ENCODE peak calls at places on chromosomes 3 and 15, in ten cellular contexts. Q, W, X, J, U, F, V, L, Y and A are unnamed samples.

GRCh38 chr3:104941785-104942184 is 424.9 kb upstream of the ALCAM start:
- DNase-seq in Q (no peak), W (no peak), X (no peak), J (no peak), U (no peak), F (no peak), V (no peak), L (no peak), Y (no peak), A (no peak)

GRCh38 chr3:71008350-71008923 is 575.1 kb downstream of the FOXP1 start:
- DNase-seq in Q (no peak), W (no peak), X (no peak), J (no peak), U (no peak), F (no peak), V (no peak), L (no peak), Y (no peak), A (no peak)

GRCh38 chr3:131502530-131503327 is at the start of gene MRPL3:
- DNase-seq in Q (peak; percentile 92), W (peak; percentile 74), X (peak; percentile 83), J (peak; percentile 90), U (peak; percentile 68), F (peak; percentile 93), V (peak; percentile 55), L (peak; percentile 89), Y (peak; percentile 73), A (peak; percentile 36)

GRCh38 chr3:89252865-89253264 is 145.4 kb downstream of the EPHA3 start:
- DNase-seq in Q (no peak), W (no peak), X (no peak), J (no peak), U (no peak), F (no peak), V (no peak), L (no peak), Y (no peak), A (no peak)

GRCh38 chr3:106440672-106441071 is 571.9 kb upstream of the CBLB start:
- DNase-seq in Q (no peak), W (no peak), X (no peak), J (no peak), U (no peak), F (no peak), V (no peak), L (no peak), Y (no peak), A (no peak)

GRCh38 chr3:51390186-51390585 is 899 bp upstream of the RBM15B start:
- DNase-seq in Q (no peak), W (no peak), X (no peak), J (no peak), U (no peak), F (no peak), V (no peak), L (no peak), Y (no peak), A (no peak)

GRCh38 chr3:66581261-66581660 is 80.4 kb upstream of the LRIG1 start:
- DNase-seq in Q (no peak), W (no peak), X (no peak), J (no peak), U (no peak), F (no peak), V (no peak), L (no peak), Y (no peak), A (no peak)

GRCh38 chr15:31471731-31472430 is 145.2 kb downstream of the KLF13 start:
- DNase-seq in Q (no peak), W (no peak), X (no peak), J (peak; percentile 14), U (peak; percentile 67), F (no peak), V (no peak), L (peak; percentile 94), Y (no peak), A (no peak)

GRCh38 chr3:191283400-191283799 is 45.8 kb upstream of the CCDC50 start:
- DNase-seq in Q (no peak), W (no peak), X (no peak), J (no peak), U (no peak), F (no peak), V (no peak), L (no peak), Y (no peak), A (no peak)

GRCh38 chr3:4508048-4508981 is 15.2 kb downstream of the ITPR1 start:
- DNase-seq in Q (no peak), W (no peak), X (no peak), J (no peak), U (no peak), F (no peak), V (no peak), L (no peak), Y (no peak), A (no peak)

GRCh38 chr3:63069780-63070540 is 194.7 kb upstream of the CADPS start:
- DNase-seq in Q (no peak), W (no peak), X (no peak), J (no peak), U (no peak), F (no peak), V (no peak), L (no peak), Y (no peak), A (no peak)

GRCh38 chr3:134877788-134878187 is 82.7 kb downstream of the EPHB1 start:
- DNase-seq in Q (no peak), W (no peak), X (no peak), J (no peak), U (no peak), F (no peak), V (no peak), L (no peak), Y (no peak), A (no peak)

GRCh38 chr15:48966595-48967301 is 3.0 kb upstream of the SHC4 start:
- DNase-seq in Q (peak; percentile 28), W (no peak), X (no peak), J (no peak), U (peak; percentile 88), F (no peak), V (no peak), L (peak; percentile 78), Y (no peak), A (no peak)

GRCh38 chr15:48425051-48425450 is 93.8 kb downstream of the DUT start:
- DNase-seq in Q (no peak), W (no peak), X (no peak), J (no peak), U (no peak), F (no peak), V (no peak), L (no peak), Y (no peak), A (no peak)

GRCh38 chr3:3288288-3288687 is 108.8 kb upstream of the CRBN start:
- DNase-seq in Q (no peak), W (no peak), X (no peak), J (no peak), U (no peak), F (no peak), V (no peak), L (no peak), Y (no peak), A (no peak)

GRCh38 chr3:127775398-127776109 is 46.8 kb downstream of the MGLL start:
- DNase-seq in Q (no peak), W (no peak), X (no peak), J (no peak), U (no peak), F (peak; percentile 77), V (no peak), L (peak; percentile 90), Y (no peak), A (no peak)

GRCh38 chr3:48552111-48552911 is 4.3 kb downstream of the PFKFB4 start:
- DNase-seq in Q (no peak), W (no peak), X (no peak), J (no peak), U (no peak), F (no peak), V (no peak), L (no peak), Y (no peak), A (no peak)